ENCODE peak calls at places on chromosomes 2 and 18, in five cellular contexts. O is H9, R is fibroblast of lung, M is T-helper 1 cell, V is spleen. W is an unnamed sample.

GRCh38 chr2:173991857-173992588 is 26.9 kb upstream of the SP3 start:
- DNase-seq in M (no peak), R (peak), O (no peak), V (no peak), W (peak)

GRCh38 chr18:23225518-23225917 is 90.2 kb downstream of the CABLES1 start:
- DNase-seq in M (no peak), V (no peak), R (peak), O (no peak), W (no peak)

GRCh38 chr18:22060361-22060760 is 109.0 kb upstream of the GATA6 start:
- DNase-seq in R (no peak), M (no peak), O (no peak), V (no peak), W (no peak)

GRCh38 chr2:134819334-134819733 is 19.1 kb upstream of the ACMSD start:
- DNase-seq in M (no peak), R (peak), O (no peak), V (no peak), W (no peak)

GRCh38 chr2:101818531-101819451 is 121.3 kb downstream of the MAP4K4 start:
- DNase-seq in O (no peak), R (peak), V (no peak), M (no peak), W (no peak)

GRCh38 chr2:112301171-112301584 is 25.8 kb downstream of the ZC3H6 start:
- DNase-seq in V (no peak), M (no peak), O (no peak), R (no peak), W (no peak)

GRCh38 chr2:48510329-48510728 is 19.6 kb upstream of the STON1 start:
- DNase-seq in R (no peak), M (no peak), V (no peak), O (no peak), W (no peak)

GRCh38 chr2:205556841-205557539 is 125.3 kb upstream of the NRP2 start:
- DNase-seq in M (no peak), O (peak), V (no peak), R (no peak), W (no peak)

GRCh38 chr2:164984428-164984827 is 29.1 kb upstream of the SLC38A11 start:
- DNase-seq in V (no peak), O (no peak), R (no peak), M (no peak), W (no peak)

GRCh38 chr2:12717988-12718661 is 1.4 kb downstream of the TRIB2 start:
- DNase-seq in O (no peak), M (no peak), R (peak), V (peak), W (peak)

GRCh38 chr18:54280206-54280550 is 10.9 kb downstream of the POLI start:
- DNase-seq in O (peak), V (no peak), R (no peak), M (no peak), W (no peak)

GRCh38 chr18:57856707-57857280 is 53.7 kb upstream of the ATP8B1 start:
- DNase-seq in V (no peak), M (no peak), O (no peak), R (no peak), W (no peak)

GRCh38 chr2:113282747-113283533 is 4.2 kb upstream of the PAX8 start:
- DNase-seq in R (peak), V (peak), M (no peak), O (peak), W (peak)

GRCh38 chr2:119574864-119575263 is 30.6 kb downstream of the CFAP221 start:
- DNase-seq in R (no peak), V (no peak), M (no peak), O (no peak), W (no peak)

GRCh38 chr2:44715671-44716077 is 225.8 kb upstream of the SIX3 start:
- DNase-seq in R (peak), V (no peak), M (no peak), O (peak), W (no peak)

GRCh38 chr18:48832961-48833700 is 117.6 kb downstream of the SMAD7 start:
- DNase-seq in M (no peak), O (peak), R (peak), V (peak), W (peak)

GRCh38 chr2:5530022-5530696 is 162.0 kb upstream of the SOX11 start:
- DNase-seq in O (no peak), V (no peak), M (no peak), R (no peak), W (no peak)

GRCh38 chr2:206062724-206063123 is 23.2 kb downstream of the INO80D start:
- DNase-seq in M (no peak), O (no peak), R (no peak), V (no peak), W (no peak)

GRCh38 chr2:145744541-145745386 is 1224.8 kb upstream of the ZEB2 start:
- DNase-seq in V (no peak), M (no peak), R (peak), O (no peak), W (no peak)

GRCh38 chr2:72457801-72458516 is 310.3 kb upstream of the CYP26B1 start:
- DNase-seq in V (no peak), O (no peak), M (no peak), R (peak), W (no peak)

GRCh38 chr2:235599596-235600338 is 105.9 kb downstream of the AGAP1 start:
- DNase-seq in R (no peak), V (no peak), O (no peak), M (no peak), W (no peak)

GRCh38 chr2:84741182-84741822 is 139.6 kb downstream of the TRABD2A start:
- DNase-seq in O (peak), V (peak), R (peak), M (peak), W (no peak)

GRCh38 chr2:33212151-33212550 is 264.3 kb upstream of the RASGRP3 start:
- DNase-seq in R (peak), V (no peak), O (no peak), M (no peak), W (no peak)

GRCh38 chr18:79779021-79779699 is 18.6 kb upstream of the KCNG2 start:
- DNase-seq in V (peak), R (no peak), O (no peak), M (peak), W (no peak)

GRCh38 chr18:55136864-55137263 is 177.6 kb upstream of the CCDC68 start:
- DNase-seq in M (no peak), R (no peak), O (no peak), V (no peak), W (no peak)

GRCh38 chr2:31205186-31205585 is 12.1 kb downstream of the CAPN14 start:
- DNase-seq in O (no peak), V (no peak), R (no peak), M (no peak), W (no peak)

W was measured in thyroid gland.